ENCODE peak calls at places on chromosome 5, in seven cellular contexts. H is H1, T is HCT116, E is GM12878, W is HepG2, M is SK-N-SH, U is K562. K is an unnamed sample. For H3K4me1, the result is how much of the 10 kb centered on the place peaks cover.

GRCh38 chr5:107275333-107275732 is 395.4 kb downstream of the EFNA5 start:
- DNase-seq in E (no peak), M (no peak), W (no peak), U (no peak), H (no peak), T (no peak), K (no peak)

GRCh38 chr5:163821142-163821541 is 315.7 kb downstream of the MAT2B start:
- DNase-seq in W (no peak), T (no peak), E (no peak), H (no peak), M (no peak), U (no peak), K (no peak)

GRCh38 chr5:122480146-122480545 is 168.1 kb downstream of the SNCAIP start:
- DNase-seq in W (no peak), H (no peak), E (no peak), T (no peak), U (no peak), M (no peak), K (no peak)

GRCh38 chr5:90096415-90097081 is 313.0 kb downstream of the CETN3 start:
- DNase-seq in M (no peak), E (no peak), T (peak), W (peak), U (peak), H (peak), K (no peak)

GRCh38 chr5:137415231-137415681 is 83.9 kb downstream of the SPOCK1 start:
- DNase-seq in T (no peak), U (no peak), H (no peak), M (no peak), W (no peak), E (no peak), K (peak)

GRCh38 chr5:86354664-86355063 is 263.1 kb upstream of the COX7C start:
- DNase-seq in E (no peak), T (no peak), U (no peak), H (no peak), W (no peak), M (no peak), K (no peak)

GRCh38 chr5:169161022-169161680 is 139.8 kb downstream of the SLIT3 start:
- DNase-seq in H (no peak), M (peak), W (no peak), E (no peak), U (no peak), T (no peak), K (no peak)

GRCh38 chr5:143074414-143074996 is 304.3 kb downstream of the ARHGAP26 start:
- DNase-seq in W (no peak), U (no peak), H (no peak), M (no peak), T (no peak), E (no peak), K (no peak)

GRCh38 chr5:33843579-33843978 is 48.2 kb downstream of the ADAMTS12 start:
- DNase-seq in T (no peak), E (no peak), H (no peak), W (no peak), U (no peak), M (no peak), K (no peak)

GRCh38 chr5:141517321-141517720 is 28.4 kb downstream of the PCDHGC5 start:
- DNase-seq in U (no peak), T (no peak), H (no peak), M (no peak), E (no peak), W (no peak), K (no peak)

GRCh38 chr5:151742870-151743294 is 15.5 kb downstream of the ATOX1 start:
- DNase-seq in W (peak), T (peak), M (peak), E (no peak), U (peak), H (no peak), K (peak)

GRCh38 chr5:150904479-150905311 is at the start of gene ZNF300:
- DNase-seq in E (peak), U (peak), M (peak), T (no peak), H (peak), W (peak), K (no peak)

GRCh38 chr5:135240781-135241360 is 158.2 kb downstream of the MACROH2A1 start:
- DNase-seq in U (no peak), W (no peak), M (no peak), H (no peak), E (no peak), T (no peak), K (no peak)

GRCh38 chr5:138632900-138633489 is 57.8 kb upstream of the HSPA9 start:
- DNase-seq in E (peak), W (peak), U (peak), M (peak), H (peak), T (peak), K (peak)

GRCh38 chr5:149828161-149829011 is 98.3 kb downstream of the PPARGC1B start:
- DNase-seq in W (peak), M (peak), U (peak), E (peak), T (peak), H (peak), K (peak)

GRCh38 chr5:42919600-42919999 is 107.9 kb upstream of the SELENOP start:
- DNase-seq in W (no peak), T (no peak), E (no peak), M (no peak), U (no peak), H (no peak), K (no peak)

GRCh38 chr5:150656191-150657132 is 4.6 kb upstream of the MYOZ3 start:
- DNase-seq in M (peak), E (peak), T (no peak), W (peak), U (peak), H (no peak), K (no peak)

GRCh38 chr5:60844429-60844890 is 391 bp upstream of the ELOVL7 start:
- DNase-seq in T (peak), M (no peak), W (peak), E (no peak), H (no peak), U (no peak), K (no peak)

GRCh38 chr5:135246923-135247795 is 151.9 kb downstream of the MACROH2A1 start:
- DNase-seq in M (no peak), W (no peak), H (no peak), E (no peak), T (peak), U (peak), K (peak)

GRCh38 chr5:157459715-157460599 is at the start of gene NIPAL4:
- DNase-seq in W (no peak), H (no peak), U (no peak), E (no peak), T (no peak), M (peak), K (no peak)

GRCh38 chr5:162684145-162684544 is 616.6 kb downstream of the GABRG2 start:
- DNase-seq in E (no peak), T (no peak), W (no peak), M (no peak), U (no peak), H (no peak), K (no peak)

GRCh38 chr5:122705876-122706275 is 69.0 kb upstream of the SNX2 start:
- DNase-seq in H (no peak), M (no peak), E (no peak), U (no peak), W (no peak), T (no peak), K (no peak)

GRCh38 chr5:52844885-52845284 is 57.2 kb downstream of the ITGA1 start:
- DNase-seq in U (no peak), H (no peak), M (no peak), W (no peak), T (no peak), E (no peak), K (no peak)

GRCh38 chr5:14462681-14463080 is 118.9 kb upstream of the OTULINL start:
- DNase-seq in E (no peak), H (no peak), M (no peak), T (no peak), U (no peak), W (no peak), K (no peak)

GRCh38 chr5:145943674-145944121 is 7.3 kb downstream of the SH3RF2 start:
- DNase-seq in H (no peak), U (peak), M (no peak), E (no peak), W (no peak), T (peak), K (no peak)

GRCh38 chr5:145362261-145362660 is 472.9 kb downstream of the PRELID2 start:
- DNase-seq in H (no peak), W (no peak), U (no peak), E (no peak), T (no peak), M (no peak), K (no peak)

GRCh38 chr5:86979801-86980510 is 287.7 kb upstream of the RASA1 start:
- DNase-seq in H (no peak), U (no peak), T (peak), E (no peak), W (peak), M (no peak), K (peak)

GRCh38 chr5:635321-636055 is 23.3 kb downstream of the CEP72 start:
- DNase-seq in M (no peak), W (no peak), E (no peak), T (no peak), H (no peak), U (no peak), K (no peak)

GRCh38 chr5:637581-638450 is 25.7 kb downstream of the CEP72 start:
- DNase-seq in H (no peak), W (no peak), U (no peak), M (no peak), T (no peak), E (no peak), K (no peak)

GRCh38 chr5:634191-634590 is 22.1 kb downstream of the CEP72 start:
- DNase-seq in U (no peak), H (no peak), T (no peak), E (no peak), M (no peak), W (no peak), K (no peak)

GRCh38 chr5:636951-637350 is 24.8 kb downstream of the CEP72 start:
- DNase-seq in U (no peak), H (no peak), E (no peak), W (no peak), T (no peak), M (no peak), K (no peak)

DNA sequence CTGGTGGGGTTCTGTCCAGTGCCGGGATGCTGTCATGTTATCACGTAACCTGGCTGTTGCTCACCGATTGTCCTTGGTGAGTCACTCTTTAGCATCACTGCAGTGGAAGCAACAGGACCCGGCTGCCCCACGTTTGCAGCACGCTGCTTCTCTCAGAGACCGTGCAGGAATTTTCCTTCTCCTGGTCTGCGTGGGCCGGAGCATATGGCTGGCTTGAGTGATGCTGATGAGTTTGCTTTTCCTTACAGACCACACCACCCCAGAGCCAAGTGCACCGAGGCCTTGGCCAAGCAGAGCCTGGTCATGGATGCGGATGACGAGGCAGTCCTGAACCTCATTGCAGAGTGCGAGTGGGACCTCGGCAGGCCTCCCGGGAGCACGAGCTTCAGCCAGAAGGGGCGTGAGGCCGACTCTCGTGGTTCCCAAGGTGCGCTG is 21.4 kb downstream of the CEP72 start:
- DNase-seq in W (no peak), H (no peak), E (no peak), U (no peak), T (no peak), M (no peak), K (no peak)
- TF ChIP-seq SIN3A in W (no peak), H (no peak), E (no peak), U (no peak), T (no peak), M (no peak), K (no peak)

GRCh38 chr5:418681-419121 is 24.3 kb upstream of the EXOC3 start:
- DNase-seq in E (no peak), M (no peak), U (no peak), W (no peak), T (no peak), H (no peak), K (no peak)

GRCh38 chr5:421901-422300 is 21.1 kb upstream of the EXOC3 start:
- DNase-seq in U (no peak), M (no peak), E (no peak), W (no peak), H (no peak), T (no peak), K (no peak)

GRCh38 chr5:420632-421286 is 22.2 kb upstream of the EXOC3 start:
- DNase-seq in M (no peak), U (no peak), E (no peak), W (no peak), T (no peak), H (no peak), K (no peak)

GRCh38 chr5:421287-421880 is 21.6 kb upstream of the EXOC3 start:
- DNase-seq in M (no peak), W (no peak), U (no peak), T (no peak), H (no peak), E (no peak), K (no peak)

DNA sequence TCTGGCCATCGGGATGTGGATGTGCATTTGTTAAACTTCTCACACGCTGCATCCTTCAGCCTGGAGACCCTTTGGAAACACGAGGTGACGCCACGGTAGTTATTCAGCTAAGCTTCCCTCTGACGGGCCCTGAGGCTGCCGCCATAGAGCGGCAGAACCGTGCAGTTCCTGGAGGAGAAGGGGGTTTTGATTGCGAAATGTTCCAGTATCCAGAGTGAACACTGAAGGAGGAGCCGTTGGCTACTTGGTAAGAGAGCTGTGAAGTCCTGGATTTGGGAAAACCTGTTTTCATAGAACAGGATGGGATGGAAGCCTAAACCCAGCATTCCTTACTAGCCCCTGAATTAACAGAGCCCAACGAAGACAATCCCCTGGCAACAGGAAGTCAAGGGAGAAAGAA is 23.0 kb upstream of the EXOC3 start:
- DNase-seq in U (no peak), E (no peak), M (no peak), W (no peak), H (no peak), T (no peak), K (no peak)
- H3K4me1 ChIP-seq in U (under half), E (under half), M (under half), W (under half), H (under half), T (under half), K (under half)

DNA sequence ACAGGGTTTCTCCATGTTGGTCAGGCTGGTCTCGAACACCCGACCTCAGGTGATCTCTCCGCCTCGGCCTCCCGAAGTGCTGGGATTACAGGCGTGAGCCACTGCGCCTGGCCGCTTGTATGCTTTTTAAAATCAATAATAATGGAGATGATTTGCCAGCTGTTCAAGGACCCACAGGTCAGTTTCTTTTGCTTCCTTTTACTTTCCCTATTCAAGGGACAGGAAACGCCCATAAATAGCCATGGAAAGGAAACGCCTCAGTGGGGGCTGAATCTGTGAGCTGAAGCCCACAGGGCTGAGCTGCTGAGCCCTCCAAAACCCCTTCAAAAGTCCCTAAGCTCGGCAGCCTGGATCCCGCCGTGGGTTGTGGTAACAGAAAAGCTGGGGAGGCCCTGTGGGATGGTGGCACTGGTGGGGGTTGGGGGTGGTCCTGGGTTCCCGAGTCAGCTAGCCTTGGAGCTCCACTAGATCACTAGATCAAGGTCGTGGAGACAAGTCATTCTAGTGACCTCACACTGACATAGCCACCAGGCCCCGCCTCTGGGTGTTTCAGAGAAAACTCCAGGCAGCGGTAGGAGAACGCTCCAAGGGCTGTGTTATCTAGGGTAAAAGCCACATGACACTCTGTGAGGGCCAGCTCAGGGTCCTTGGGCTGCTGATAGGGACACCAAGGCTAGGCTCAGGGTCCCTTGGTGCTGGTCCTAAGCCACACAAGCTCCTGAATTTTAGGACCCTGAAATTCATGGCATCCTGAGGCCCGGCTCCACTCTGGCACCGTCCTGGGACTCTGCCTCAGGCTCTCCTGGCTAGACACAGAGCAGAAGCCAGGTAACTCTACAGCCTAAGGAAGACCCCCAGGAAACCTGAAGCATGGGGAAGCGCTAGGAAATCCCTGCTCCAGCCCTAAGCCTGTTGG is 18.0 kb upstream of the DUSP1 start:
- DNase-seq in E (no peak), T (no peak), H (no peak), M (no peak), W (peak), U (peak), K (no peak)
- H3K4me3 ChIP-seq in E (no peak), T (no peak), H (no peak), M (no peak), W (peak), U (peak), K (peak)

DNA sequence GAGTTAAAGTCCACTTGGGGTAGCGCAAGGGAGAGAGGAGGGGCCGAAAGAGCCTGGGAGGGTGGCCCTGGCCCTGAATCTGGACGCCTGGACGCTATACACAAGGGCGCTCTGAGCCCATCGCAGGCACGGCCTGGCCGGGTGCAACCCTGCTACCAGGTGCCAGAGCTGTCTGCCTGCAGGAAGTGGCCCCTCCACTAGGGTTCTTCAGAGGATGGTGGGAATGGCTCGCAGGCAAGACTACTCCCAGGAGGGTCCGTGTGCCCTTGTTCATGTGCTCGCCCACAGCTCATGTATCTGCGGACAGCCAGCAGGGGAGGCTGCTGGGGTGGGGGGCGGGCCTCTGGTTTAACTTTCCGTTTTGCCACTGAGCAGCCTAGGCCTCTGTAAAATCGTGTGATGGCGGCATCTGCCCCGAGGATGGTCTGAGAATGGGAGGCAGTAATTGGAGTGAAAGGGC is 1.4 kb upstream of the NKD2 start:
- DNase-seq in H (no peak), U (no peak), M (no peak), E (no peak), W (no peak), T (no peak), K (no peak)
- TF ChIP-seq SIN3A in H (no peak), U (no peak), M (no peak), E (no peak), W (no peak), T (no peak), K (no peak)

DNA sequence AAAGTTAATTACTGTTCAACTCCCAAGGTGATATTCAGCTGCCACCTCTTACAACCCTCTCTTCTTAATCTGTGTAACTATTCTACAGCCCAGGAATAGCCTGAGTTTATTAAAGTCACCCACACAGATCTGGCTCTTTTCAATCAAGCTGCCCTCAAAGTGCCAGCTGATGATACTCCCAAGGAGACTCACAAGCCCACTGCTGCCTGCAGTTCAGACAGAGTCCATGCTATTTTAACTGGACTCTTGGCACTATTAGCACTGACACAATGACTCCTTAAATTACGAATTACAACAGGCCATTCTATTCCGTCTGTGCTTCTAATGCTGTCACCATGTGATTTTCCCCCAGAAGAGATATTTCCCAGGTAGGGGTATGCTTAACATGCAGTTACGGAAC is 26.3 kb downstream of the REEP5 start:
- DNase-seq in E (no peak), H (no peak), T (no peak), W (no peak), M (no peak), U (no peak), K (no peak)
- H3K4me1 ChIP-seq in E (under half), H (under half), T (under half), W (under half), M (under half), U (under half), K (under half)

GRCh38 chr5:148515460-148515859 is 131.7 kb downstream of the FBXO38 start:
- DNase-seq in M (no peak), H (no peak), T (no peak), W (no peak), U (no peak), E (no peak), K (no peak)
- H3K4me3 ChIP-seq in M (no peak), H (no peak), T (no peak), W (no peak), U (no peak), E (no peak), K (no peak)

GRCh38 chr5:120538149-120538548 is 74.0 kb downstream of the PRR16 start:
- DNase-seq in M (no peak), T (no peak), W (no peak), H (no peak), U (no peak), E (no peak), K (no peak)
- TF ChIP-seq SIN3A in M (no peak), T (no peak), W (no peak), H (no peak), U (no peak), E (no peak), K (no peak)

K was measured in Panc1.